ENCODE peak calls at places on chromosomes 6 and 20, in nine cellular contexts. H, P, N, J, O, A, B, Q and Z are unnamed samples.

GRCh38 chr6:97978855-97979271 is 695.8 kb upstream of the MMS22L start:
- DNase-seq in H (no peak), P (no peak), N (no peak), J (no peak), O (peak), A (no peak), B (peak), Q (no peak), Z (no peak)

GRCh38 chr20:21206571-21206970 is 80.7 kb downstream of the KIZ start:
- DNase-seq in H (no peak), P (no peak), N (no peak), J (no peak), O (no peak), A (no peak), B (no peak), Q (no peak), Z (no peak)

GRCh38 chr6:41706876-41707564 is 28.4 kb downstream of the TFEB start:
- DNase-seq in H (no peak), P (peak), N (peak), J (peak), O (no peak), A (no peak), B (peak), Q (peak), Z (peak)

GRCh38 chr20:49381558-49382493 is 100.6 kb downstream of the KCNB1 start:
- DNase-seq in H (peak), P (peak), N (no peak), J (peak), O (no peak), A (peak), B (no peak), Q (peak), Z (peak)

GRCh38 chr6:150176152-150176551 is 33.3 kb downstream of the PPP1R14C start:
- DNase-seq in H (peak), P (no peak), N (no peak), J (no peak), O (no peak), A (no peak), B (no peak), Q (no peak), Z (no peak)

GRCh38 chr20:51811514-51811913 is 9.2 kb upstream of the SALL4 start:
- DNase-seq in H (no peak), P (no peak), N (no peak), J (no peak), O (no peak), A (no peak), B (no peak), Q (no peak), Z (no peak)

GRCh38 chr20:49853640-49854039 is 41.0 kb downstream of the SLC9A8 start:
- DNase-seq in H (no peak), P (peak), N (no peak), J (no peak), O (no peak), A (no peak), B (no peak), Q (peak), Z (peak)

GRCh38 chr20:44736170-44737021 is 9.3 kb upstream of the KCNK15 start:
- DNase-seq in H (peak), P (peak), N (peak), J (no peak), O (no peak), A (peak), B (peak), Q (peak), Z (peak)

GRCh38 chr6:50093938-50094272 is 44.2 kb upstream of the DEFB112 start:
- DNase-seq in H (no peak), P (no peak), N (no peak), J (no peak), O (no peak), A (no peak), B (no peak), Q (no peak), Z (no peak)

GRCh38 chr20:50175938-50176933 is 14.4 kb upstream of the CEBPB start:
- DNase-seq in H (no peak), P (no peak), N (no peak), J (no peak), O (no peak), A (no peak), B (no peak), Q (no peak), Z (no peak)

GRCh38 chr6:26250806-26251075 is 114.3 kb upstream of the BTN3A2 start:
- DNase-seq in H (peak), P (no peak), N (no peak), J (no peak), O (no peak), A (no peak), B (no peak), Q (no peak), Z (peak)

GRCh38 chr6:146548898-146549374 is 5.3 kb downstream of the RAB32 start:
- DNase-seq in H (no peak), P (no peak), N (no peak), J (no peak), O (no peak), A (no peak), B (no peak), Q (no peak), Z (no peak)

GRCh38 chr6:146546440-146546839 is 2.8 kb downstream of the RAB32 start:
- DNase-seq in H (no peak), P (peak), N (no peak), J (no peak), O (no peak), A (no peak), B (peak), Q (peak), Z (peak)

GRCh38 chr6:146547889-146548288 is 4.3 kb downstream of the RAB32 start:
- DNase-seq in H (no peak), P (no peak), N (no peak), J (no peak), O (no peak), A (no peak), B (no peak), Q (no peak), Z (no peak)

GRCh38 chr6:146550911-146551310 is 7.3 kb downstream of the RAB32 start:
- DNase-seq in H (no peak), P (peak), N (no peak), J (no peak), O (no peak), A (no peak), B (no peak), Q (peak), Z (peak)

GRCh38 chr6:146551545-146551944 is 7.9 kb downstream of the RAB32 start:
- DNase-seq in H (no peak), P (no peak), N (no peak), J (no peak), O (no peak), A (no peak), B (no peak), Q (no peak), Z (peak)
- H3K4me3 ChIP-seq in H (no peak), P (no peak), N (no peak), J (peak), O (no peak), A (no peak), B (no peak), Q (no peak), Z (no peak)

DNA sequence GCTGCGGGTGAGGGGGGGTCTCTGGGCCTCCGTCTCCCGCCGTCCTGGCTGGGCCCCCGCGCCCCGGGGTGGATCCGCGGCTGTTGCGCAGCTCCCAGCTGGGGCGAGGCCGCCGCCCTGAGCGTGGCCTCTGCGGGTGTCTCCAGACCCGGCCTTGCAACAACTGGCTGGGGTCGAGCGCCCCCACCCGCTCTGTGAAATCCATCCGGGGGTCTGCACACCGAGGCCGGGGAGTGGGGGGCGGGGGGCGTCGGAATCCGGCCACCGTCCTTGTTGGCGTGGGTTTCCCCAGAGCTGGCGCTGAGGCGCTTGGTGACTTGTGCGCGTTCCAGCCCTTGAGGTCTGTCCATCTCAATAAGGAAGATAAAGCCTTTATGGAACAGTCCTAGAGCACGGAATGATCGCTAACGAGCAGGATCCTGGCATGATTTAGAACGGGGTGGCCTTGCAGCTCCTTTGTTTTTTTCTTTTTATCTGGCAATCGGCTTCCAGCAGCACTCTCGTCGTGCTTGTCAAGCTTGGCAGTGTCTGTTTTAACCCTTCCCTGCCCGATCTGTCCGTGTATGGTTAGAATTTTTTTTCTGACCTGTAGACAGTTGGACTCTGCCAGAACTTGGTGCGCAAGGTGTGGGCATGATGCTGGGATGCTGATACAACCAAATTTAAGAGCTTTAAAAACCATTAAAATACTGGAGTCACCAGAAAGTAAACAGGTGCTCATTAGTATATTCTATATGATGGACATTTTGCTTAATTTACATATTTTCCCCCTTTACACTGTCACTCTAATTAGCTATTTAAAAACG is 675 bp downstream of the DSTN start:
- DNase-seq in H (peak), P (peak), N (peak), J (peak), O (no peak), A (no peak), B (peak), Q (peak), Z (peak)
- TF ChIP-seq CTCF in H (no peak), P (no peak), N (no peak), J (no peak), O (peak), A (peak), B (no peak), Q (no peak), Z (no peak)

DNA sequence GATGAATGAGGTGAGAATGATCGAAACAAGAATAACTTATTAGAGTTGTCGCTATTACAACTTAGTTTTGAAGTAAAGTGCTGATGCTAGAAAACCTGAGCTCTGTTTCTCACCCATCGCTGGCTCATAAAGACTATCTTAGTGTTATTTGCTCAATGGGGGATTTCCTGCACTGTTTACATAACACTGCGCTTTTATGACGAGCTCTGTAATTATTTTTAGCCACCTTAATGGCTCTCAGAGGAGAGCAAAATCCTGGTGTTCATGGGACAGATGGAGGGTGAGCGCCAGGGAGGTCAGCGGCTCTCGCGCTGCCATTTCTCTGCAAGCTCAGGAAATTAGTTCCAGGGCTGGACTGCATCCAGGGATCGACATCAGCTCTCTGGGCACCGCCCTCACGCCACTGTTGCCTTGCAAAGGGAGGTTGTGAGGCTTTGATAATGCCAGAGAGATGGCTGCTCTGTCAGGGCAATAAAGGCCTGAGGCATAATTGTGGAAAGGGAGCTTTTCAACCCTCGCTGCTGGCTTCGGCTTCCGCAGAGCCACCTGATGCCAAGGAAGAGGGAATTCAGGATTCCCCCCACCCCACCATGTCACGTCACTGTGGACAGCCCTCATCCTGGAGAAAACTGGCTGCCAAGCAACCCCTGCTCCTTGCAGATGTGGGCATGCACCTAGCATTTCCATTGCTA is 72.0 kb downstream of the DACT2 start:
- DNase-seq in H (peak), P (no peak), N (no peak), J (no peak), O (no peak), A (no peak), B (no peak), Q (no peak), Z (peak)
- H3K4me3 ChIP-seq in H (no peak), P (no peak), N (no peak), J (no peak), O (no peak), A (no peak), B (no peak), Q (no peak), Z (no peak)

DNA sequence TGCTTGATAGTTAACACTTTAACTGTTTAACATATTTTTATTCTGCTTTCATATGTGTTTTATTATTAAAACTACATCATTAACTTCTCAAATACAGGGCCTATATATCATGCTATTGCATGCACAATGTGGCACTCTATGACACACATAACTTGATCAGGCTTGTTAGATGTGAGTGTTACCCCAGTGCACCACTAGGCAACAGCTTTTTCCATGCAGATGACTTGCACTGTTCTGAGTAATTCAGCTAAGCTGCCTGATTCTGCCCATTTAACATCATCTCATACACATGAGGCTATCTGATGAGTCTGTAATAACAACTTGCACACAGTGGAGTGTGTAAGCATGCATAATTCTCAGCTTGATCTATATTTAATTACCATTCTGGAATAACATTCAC is 83.0 kb downstream of the GRM1 start:
- DNase-seq in H (no peak), P (no peak), N (no peak), J (no peak), O (no peak), A (no peak), B (no peak), Q (no peak), Z (no peak)
- TF ChIP-seq CTCF in H (no peak), P (no peak), N (no peak), J (no peak), O (no peak), A (no peak), B (no peak), Q (no peak), Z (no peak)

GRCh38 chr20:64037498-64038213 is 1.7 kb downstream of the C20orf204 start:
- DNase-seq in H (no peak), P (no peak), N (no peak), J (no peak), O (no peak), A (no peak), B (peak), Q (no peak), Z (no peak)
- H3K4me3 ChIP-seq in H (peak), P (no peak), N (no peak), J (peak), O (peak), A (no peak), B (no peak), Q (no peak), Z (no peak)

DNA sequence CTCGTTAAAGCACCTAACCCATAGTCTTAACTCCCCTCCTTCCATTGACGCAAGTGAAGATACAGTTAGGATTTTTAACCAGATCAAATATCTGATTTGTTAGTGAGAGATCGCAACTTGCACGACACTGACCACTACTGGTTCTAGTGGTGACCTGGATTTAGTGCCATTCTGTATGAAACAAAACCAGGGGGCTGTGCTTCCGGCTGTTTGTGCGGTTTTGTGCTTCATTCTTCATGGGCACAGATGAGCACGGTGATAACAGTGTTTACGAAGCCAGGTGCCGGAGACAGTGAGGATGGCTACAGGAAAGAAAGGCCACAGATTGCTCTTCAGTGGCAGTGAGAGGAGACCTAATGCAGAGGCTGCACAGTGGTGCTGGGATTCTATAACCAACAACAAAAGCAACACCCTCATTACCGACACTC is 75.5 kb downstream of the NOL4L start:
- DNase-seq in H (no peak), P (no peak), N (peak), J (no peak), O (no peak), A (peak), B (peak), Q (no peak), Z (no peak)
- TF ChIP-seq CTCF in H (no peak), P (no peak), N (peak), J (no peak), O (peak), A (peak), B (peak), Q (no peak), Z (peak)